ENCODE peak calls at places on chromosomes 11 and 22, in seven cellular contexts. S is activated naive CD8-positive, alpha-beta T cell treated with anti-CD3 and anti-CD28 coated beads, Interleukin-2, amount 50 U/mL, for 24 hours; Y is GOT3; D is naive thymus-derived CD8-positive, alpha-beta T cell; W is activated CD4-positive, alpha-beta T cell treated with anti-CD3 and anti-CD28 coated beads, Interleukin-2, amount 50 U/mL, for 1 hour; L is kidney tubule cell; T is CD8-positive, alpha-beta memory T cell. P is an unnamed sample.

GRCh38 chr11:13834463-13834862 is 128.1 kb upstream of the SPON1 start:
- DNase-seq in T (no peak), S (no peak), L (no peak), W (no peak), D (no peak), Y (no peak), P (peak)

GRCh38 chr11:48094643-48095339 is 114.4 kb downstream of the PTPRJ start:
- DNase-seq in D (no peak), S (no peak), T (no peak), L (no peak), W (no peak), Y (no peak), P (no peak)

GRCh38 chr22:19448739-19449421 is 1.4 kb upstream of the C22orf39 start:
- DNase-seq in W (no peak), L (no peak), Y (no peak), S (peak), T (no peak), D (no peak), P (peak)

GRCh38 chr22:27842236-27842993 is 40.9 kb upstream of the MN1 start:
- DNase-seq in T (no peak), D (no peak), S (no peak), Y (no peak), W (no peak), L (no peak), P (no peak)

GRCh38 chr22:40040927-40041326 is 46.2 kb downstream of the FAM83F start:
- DNase-seq in T (no peak), Y (no peak), L (peak), W (no peak), S (no peak), D (no peak), P (no peak)

GRCh38 chr22:37259540-37260029 is 15.5 kb upstream of the RAC2 start:
- DNase-seq in T (no peak), D (no peak), W (peak), Y (no peak), S (no peak), L (peak), P (peak)

GRCh38 chr22:38700271-38700788 is 413 bp downstream of the JOSD1 start:
- DNase-seq in Y (peak), W (no peak), T (no peak), D (peak), L (no peak), S (no peak), P (no peak)

GRCh38 chr11:113553235-113553634 is 78.0 kb upstream of the DRD2 start:
- DNase-seq in L (peak), T (no peak), Y (peak), S (no peak), D (no peak), W (no peak), P (no peak)

GRCh38 chr11:72744474-72744873 is 7.7 kb downstream of the ARAP1 start:
- DNase-seq in W (no peak), T (no peak), L (no peak), Y (no peak), D (no peak), S (no peak), P (no peak)

GRCh38 chr11:39678996-39679395 is 1780.5 kb downstream of the LRRC4C start:
- DNase-seq in W (no peak), L (no peak), T (no peak), Y (no peak), S (no peak), D (no peak), P (no peak)

GRCh38 chr22:37163618-37164534 is 14.2 kb upstream of the IL2RB start:
- DNase-seq in Y (no peak), L (no peak), S (peak), W (peak), D (no peak), T (no peak), P (no peak)

GRCh38 chr11:11813288-11813962 is 28.3 kb upstream of the USP47 start:
- DNase-seq in L (peak), T (no peak), D (no peak), Y (peak), W (no peak), S (no peak), P (no peak)

GRCh38 chr22:50674127-50674493 is 1.5 kb downstream of the SHANK3 start:
- DNase-seq in Y (no peak), L (no peak), T (no peak), S (no peak), D (no peak), W (no peak), P (no peak)

GRCh38 chr11:133843454-133843987 is 1.8 kb downstream of the SPATA19 start:
- DNase-seq in W (no peak), L (no peak), Y (no peak), T (no peak), D (no peak), S (no peak), P (no peak)

GRCh38 chr11:14544611-14545010 is 24.4 kb upstream of the PSMA1 start:
- DNase-seq in Y (no peak), L (no peak), T (no peak), D (no peak), S (no peak), W (no peak), P (no peak)

GRCh38 chr11:40274017-40274416 is 1185.4 kb downstream of the LRRC4C start:
- DNase-seq in S (no peak), W (no peak), L (peak), T (no peak), D (no peak), Y (no peak), P (no peak)

GRCh38 chr22:19206287-19206686 is 27.8 kb upstream of the SLC25A1 start:
- DNase-seq in T (no peak), L (no peak), W (no peak), Y (no peak), D (no peak), S (no peak), P (no peak)

GRCh38 chr11:105051559-105051958 is 6.4 kb upstream of the CARD16 start:
- DNase-seq in W (no peak), S (no peak), Y (no peak), T (no peak), D (no peak), L (no peak), P (no peak)

GRCh38 chr11:20008190-20008801 is 152.0 kb downstream of the DBX1 start:
- DNase-seq in Y (no peak), D (no peak), T (no peak), S (no peak), W (no peak), L (no peak), P (no peak)

GRCh38 chr11:34501500-34501899 is 12.1 kb downstream of the ELF5 start:
- DNase-seq in T (no peak), L (peak), W (no peak), Y (peak), D (no peak), S (no peak), P (no peak)

GRCh38 chr11:17923213-17923612 is 89.6 kb downstream of the SERGEF start:
- DNase-seq in Y (no peak), S (no peak), W (no peak), L (peak), T (no peak), D (no peak), P (no peak)

GRCh38 chr11:74725701-74726100 is 5.5 kb downstream of the CHRDL2 start:
- DNase-seq in S (no peak), W (no peak), Y (no peak), D (no peak), L (no peak), T (no peak), P (no peak)

GRCh38 chr11:123407124-123407995 is 22.7 kb upstream of the GRAMD1B start:
- DNase-seq in Y (no peak), S (peak), D (peak), T (peak), L (peak), W (peak), P (peak)

P was measured in OCI-LY7.